ENCODE peak calls at places on chromosomes 5 and 9, in nine cellular contexts. One of them, this sample, is unnamed.

GRCh38 chr9:21583628-21584027 is 101.5 kb upstream of the IFNE start:
- DNase-seq in SK-N-SH: no peak
- DNase-seq in K562: no peak
- DNase-seq in A549: no peak
- DNase-seq in endothelial cell of umbilical vein: no peak
- DNase-seq in WTC11: no peak
- DNase-seq in GM12878: no peak
- DNase-seq in HCT116: no peak
- DNase-seq in HepG2: no peak
- DNase-seq in this sample: no peak

GRCh38 chr5:140345919-140346347 is 470 bp downstream of the HBEGF start:
- DNase-seq in HCT116: no peak
- DNase-seq in SK-N-SH: peak; percentile 88
- DNase-seq in GM12878: no peak
- DNase-seq in K562: no peak
- DNase-seq in endothelial cell of umbilical vein: peak; percentile 80
- DNase-seq in A549: peak; percentile 67
- DNase-seq in HepG2: peak; percentile 35
- DNase-seq in WTC11: peak; percentile 74
- DNase-seq in this sample: peak; percentile 80

GRCh38 chr5:172740483-172741205 is 30.4 kb downstream of the DUSP1 start:
- DNase-seq in HepG2: no peak
- DNase-seq in HCT116: no peak
- DNase-seq in K562: no peak
- DNase-seq in endothelial cell of umbilical vein: no peak
- DNase-seq in SK-N-SH: no peak
- DNase-seq in GM12878: no peak
- DNase-seq in A549: peak; percentile 65
- DNase-seq in WTC11: no peak
- DNase-seq in this sample: no peak

GRCh38 chr9:135136481-135136880 is 49.0 kb downstream of the OLFM1 start:
- DNase-seq in GM12878: no peak
- DNase-seq in HepG2: no peak
- DNase-seq in endothelial cell of umbilical vein: no peak
- DNase-seq in HCT116: no peak
- DNase-seq in SK-N-SH: peak; percentile 55
- DNase-seq in A549: no peak
- DNase-seq in WTC11: no peak
- DNase-seq in K562: no peak
- DNase-seq in this sample: no peak

GRCh38 chr5:104456122-104456521 is 893.5 kb upstream of the NUDT12 start:
- DNase-seq in SK-N-SH: no peak
- DNase-seq in HepG2: no peak
- DNase-seq in WTC11: no peak
- DNase-seq in GM12878: no peak
- DNase-seq in HCT116: no peak
- DNase-seq in endothelial cell of umbilical vein: no peak
- DNase-seq in A549: no peak
- DNase-seq in K562: no peak
- DNase-seq in this sample: no peak

GRCh38 chr5:29972597-29972996 is 1220.9 kb upstream of the CDH6 start:
- DNase-seq in K562: peak; percentile 56
- DNase-seq in HCT116: no peak
- DNase-seq in GM12878: no peak
- DNase-seq in endothelial cell of umbilical vein: no peak
- DNase-seq in A549: no peak
- DNase-seq in WTC11: no peak
- DNase-seq in SK-N-SH: no peak
- DNase-seq in HepG2: no peak
- DNase-seq in this sample: no peak

GRCh38 chr5:113330533-113331200 is 104.1 kb downstream of the TSSK1B start:
- DNase-seq in HCT116: peak; percentile 54
- DNase-seq in endothelial cell of umbilical vein: peak; percentile 75
- DNase-seq in GM12878: no peak
- DNase-seq in SK-N-SH: peak; percentile 40
- DNase-seq in WTC11: no peak
- DNase-seq in HepG2: peak; percentile 19
- DNase-seq in A549: peak; percentile 14
- DNase-seq in K562: peak; percentile 15
- DNase-seq in this sample: peak; percentile 39

GRCh38 chr9:134644715-134645606 is 3.4 kb downstream of the COL5A1 start:
- DNase-seq in A549: peak; percentile 91
- DNase-seq in K562: no peak
- DNase-seq in endothelial cell of umbilical vein: peak; percentile 95
- DNase-seq in SK-N-SH: peak; percentile 81
- DNase-seq in HepG2: no peak
- DNase-seq in WTC11: no peak
- DNase-seq in HCT116: no peak
- DNase-seq in GM12878: no peak
- DNase-seq in this sample: peak; percentile 11

GRCh38 chr9:106860731-106861584 is 2.0 kb upstream of the ZNF462 start:
- DNase-seq in HepG2: no peak
- DNase-seq in K562: no peak
- DNase-seq in GM12878: no peak
- DNase-seq in endothelial cell of umbilical vein: peak; percentile 54
- DNase-seq in WTC11: peak; percentile 47
- DNase-seq in A549: no peak
- DNase-seq in HCT116: no peak
- DNase-seq in SK-N-SH: peak; percentile 65
- DNase-seq in this sample: no peak

GRCh38 chr9:2816476-2817141 is 27.3 kb downstream of the PUM3 start:
- DNase-seq in SK-N-SH: no peak
- DNase-seq in endothelial cell of umbilical vein: no peak
- DNase-seq in HepG2: no peak
- DNase-seq in HCT116: no peak
- DNase-seq in WTC11: no peak
- DNase-seq in K562: no peak
- DNase-seq in A549: no peak
- DNase-seq in GM12878: no peak
- DNase-seq in this sample: no peak

GRCh38 chr9:76353280-76353679 is 40.9 kb downstream of the RFK start:
- DNase-seq in WTC11: no peak
- DNase-seq in HepG2: no peak
- DNase-seq in SK-N-SH: no peak
- DNase-seq in A549: no peak
- DNase-seq in HCT116: no peak
- DNase-seq in GM12878: no peak
- DNase-seq in endothelial cell of umbilical vein: no peak
- DNase-seq in K562: peak; percentile 12
- DNase-seq in this sample: peak; percentile 60

GRCh38 chr9:98927724-98928123 is 16.0 kb upstream of the COL15A1 start:
- DNase-seq in A549: no peak
- DNase-seq in K562: no peak
- DNase-seq in GM12878: no peak
- DNase-seq in SK-N-SH: no peak
- DNase-seq in HCT116: no peak
- DNase-seq in HepG2: no peak
- DNase-seq in WTC11: no peak
- DNase-seq in endothelial cell of umbilical vein: no peak
- DNase-seq in this sample: no peak

GRCh38 chr9:98931543-98931942 is 12.2 kb upstream of the COL15A1 start:
- DNase-seq in SK-N-SH: no peak
- DNase-seq in WTC11: no peak
- DNase-seq in K562: peak; percentile 75
- DNase-seq in GM12878: no peak
- DNase-seq in A549: no peak
- DNase-seq in HepG2: no peak
- DNase-seq in HCT116: no peak
- DNase-seq in endothelial cell of umbilical vein: no peak
- DNase-seq in this sample: no peak

GRCh38 chr9:98930792-98931191 is 12.9 kb upstream of the COL15A1 start:
- DNase-seq in K562: peak; percentile 34
- DNase-seq in endothelial cell of umbilical vein: no peak
- DNase-seq in HCT116: no peak
- DNase-seq in GM12878: no peak
- DNase-seq in A549: no peak
- DNase-seq in SK-N-SH: no peak
- DNase-seq in HepG2: no peak
- DNase-seq in WTC11: no peak
- DNase-seq in this sample: no peak

GRCh38 chr9:98929866-98930265 is 13.8 kb upstream of the COL15A1 start:
- DNase-seq in endothelial cell of umbilical vein: no peak
- DNase-seq in HepG2: no peak
- DNase-seq in GM12878: no peak
- DNase-seq in WTC11: no peak
- DNase-seq in HCT116: no peak
- DNase-seq in A549: no peak
- DNase-seq in K562: peak; percentile 85
- DNase-seq in SK-N-SH: no peak
- DNase-seq in this sample: no peak

GRCh38 chr9:98929096-98929495 is 14.6 kb upstream of the COL15A1 start:
- DNase-seq in K562: no peak
- DNase-seq in A549: no peak
- DNase-seq in HepG2: no peak
- DNase-seq in HCT116: no peak
- DNase-seq in SK-N-SH: no peak
- DNase-seq in GM12878: no peak
- DNase-seq in endothelial cell of umbilical vein: no peak
- DNase-seq in WTC11: no peak
- DNase-seq in this sample: no peak
- TF ChIP-seq MAX in K562: no peak
- TF ChIP-seq MAX in A549: no peak
- TF ChIP-seq MAX in HepG2: no peak
- TF ChIP-seq MAX in HCT116: no peak
- TF ChIP-seq MAX in SK-N-SH: no peak
- TF ChIP-seq MAX in GM12878: no peak
- TF ChIP-seq MAX in endothelial cell of umbilical vein: no peak
- TF ChIP-seq MAX in WTC11: no peak
- TF ChIP-seq MAX in this sample: no peak

GRCh38 chr9:38274746-38275250 is 117.7 kb upstream of the ALDH1B1 start:
- DNase-seq in HCT116: no peak
- DNase-seq in HepG2: no peak
- DNase-seq in SK-N-SH: no peak
- DNase-seq in endothelial cell of umbilical vein: no peak
- DNase-seq in A549: no peak
- DNase-seq in GM12878: no peak
- DNase-seq in K562: no peak
- DNase-seq in WTC11: no peak
- DNase-seq in this sample: no peak
- TF ChIP-seq MAX in HCT116: no peak
- TF ChIP-seq MAX in HepG2: no peak
- TF ChIP-seq MAX in SK-N-SH: no peak
- TF ChIP-seq MAX in endothelial cell of umbilical vein: no peak
- TF ChIP-seq MAX in A549: no peak
- TF ChIP-seq MAX in GM12878: no peak
- TF ChIP-seq MAX in K562: no peak
- TF ChIP-seq MAX in WTC11: no peak
- TF ChIP-seq MAX in this sample: no peak

GRCh38 chr5:67209141-67209771 is 12.7 kb upstream of the CD180 start:
- DNase-seq in GM12878: no peak
- DNase-seq in endothelial cell of umbilical vein: peak; percentile 77
- DNase-seq in HepG2: peak; percentile 61
- DNase-seq in WTC11: peak; percentile 60
- DNase-seq in SK-N-SH: peak; percentile 79
- DNase-seq in A549: peak; percentile 81
- DNase-seq in HCT116: peak; percentile 69
- DNase-seq in K562: peak; percentile 76
- DNase-seq in this sample: peak; percentile 76

GRCh38 chr5:67204821-67205220 is 8.2 kb upstream of the CD180 start:
- DNase-seq in HCT116: no peak
- DNase-seq in WTC11: no peak
- DNase-seq in GM12878: no peak
- DNase-seq in HepG2: no peak
- DNase-seq in endothelial cell of umbilical vein: no peak
- DNase-seq in K562: no peak
- DNase-seq in A549: no peak
- DNase-seq in SK-N-SH: no peak
- DNase-seq in this sample: no peak

GRCh38 chr5:67205981-67206380 is 9.4 kb upstream of the CD180 start:
- DNase-seq in WTC11: no peak
- DNase-seq in GM12878: no peak
- DNase-seq in SK-N-SH: no peak
- DNase-seq in K562: no peak
- DNase-seq in A549: no peak
- DNase-seq in endothelial cell of umbilical vein: no peak
- DNase-seq in HepG2: no peak
- DNase-seq in HCT116: no peak
- DNase-seq in this sample: no peak

GRCh38 chr5:67208403-67208802 is 11.8 kb upstream of the CD180 start:
- DNase-seq in HepG2: no peak
- DNase-seq in A549: no peak
- DNase-seq in WTC11: no peak
- DNase-seq in K562: no peak
- DNase-seq in endothelial cell of umbilical vein: no peak
- DNase-seq in HCT116: no peak
- DNase-seq in SK-N-SH: no peak
- DNase-seq in GM12878: no peak
- DNase-seq in this sample: no peak

GRCh38 chr5:67206381-67207328 is 10.1 kb upstream of the CD180 start:
- DNase-seq in WTC11: no peak
- DNase-seq in GM12878: peak; percentile 94
- DNase-seq in K562: peak; percentile 83
- DNase-seq in HepG2: peak; percentile 53
- DNase-seq in HCT116: peak; percentile 82
- DNase-seq in SK-N-SH: no peak
- DNase-seq in A549: peak; percentile 63
- DNase-seq in endothelial cell of umbilical vein: peak; percentile 13
- DNase-seq in this sample: peak; percentile 87
- TF ChIP-seq MAX in WTC11: no peak
- TF ChIP-seq MAX in GM12878: no peak
- TF ChIP-seq MAX in K562: no peak
- TF ChIP-seq MAX in HepG2: no peak
- TF ChIP-seq MAX in HCT116: peak; percentile 37
- TF ChIP-seq MAX in SK-N-SH: no peak
- TF ChIP-seq MAX in A549: peak; percentile 52
- TF ChIP-seq MAX in endothelial cell of umbilical vein: no peak
- TF ChIP-seq MAX in this sample: no peak

GRCh38 chr9:77442436-77442835 is 205.7 kb downstream of the GNA14 start:
- DNase-seq in GM12878: no peak
- DNase-seq in K562: no peak
- DNase-seq in SK-N-SH: no peak
- DNase-seq in HCT116: no peak
- DNase-seq in HepG2: no peak
- DNase-seq in endothelial cell of umbilical vein: no peak
- DNase-seq in WTC11: no peak
- DNase-seq in A549: no peak
- DNase-seq in this sample: no peak
- TF ChIP-seq MAX in GM12878: no peak
- TF ChIP-seq MAX in K562: no peak
- TF ChIP-seq MAX in SK-N-SH: no peak
- TF ChIP-seq MAX in HCT116: no peak
- TF ChIP-seq MAX in HepG2: no peak
- TF ChIP-seq MAX in endothelial cell of umbilical vein: no peak
- TF ChIP-seq MAX in WTC11: no peak
- TF ChIP-seq MAX in A549: no peak
- TF ChIP-seq MAX in this sample: no peak